ENCODE peak calls at places on chromosomes 3 and 15, in six cellular contexts. T is GM23338, R is SK-N-SH, F is adipocyte, Y is body of pancreas, M is SJSA1. I is an unnamed sample.
A peak's percentile ranks its signal among the peaks of the same experiment; 100 is the strongest.

GRCh38 chr15:57418640-57419039 is 42.3 kb downstream of the CGNL1 start:
- DNase-seq in R (no peak), M (no peak), T (no peak), F (no peak), Y (no peak), I (no peak)

GRCh38 chr3:39385456-39386098 is 2.4 kb downstream of the SLC25A38 start:
- DNase-seq in T (no peak), Y (no peak), R (no peak), F (no peak), M (no peak), I (no peak)

GRCh38 chr15:70234256-70234965 is 136.7 kb upstream of the TLE3 start:
- DNase-seq in F (peak; percentile 76), T (no peak), M (peak; percentile 27), R (no peak), Y (no peak), I (no peak)

GRCh38 chr3:187802928-187803259 is 57.6 kb upstream of the BCL6 start:
- DNase-seq in R (no peak), F (no peak), T (no peak), M (no peak), Y (no peak), I (no peak)

GRCh38 chr15:90165659-90166489 is 35.3 kb upstream of the SEMA4B start:
- DNase-seq in T (no peak), F (peak; percentile 93), Y (peak; percentile 94), M (peak; percentile 93), R (peak; percentile 42), I (peak; percentile 71)

GRCh38 chr15:38843736-38844590 is 279.3 kb upstream of the RASGRP1 start:
- DNase-seq in T (no peak), M (peak; percentile 69), F (peak; percentile 62), Y (no peak), R (no peak), I (no peak)

GRCh38 chr3:146972726-146973125 is 367.6 kb upstream of the PLSCR5 start:
- DNase-seq in Y (no peak), R (no peak), M (peak; percentile 82), T (no peak), F (peak; percentile 65), I (no peak)

GRCh38 chr3:168847293-168847883 is 751.7 kb upstream of the GOLIM4 start:
- DNase-seq in Y (no peak), F (peak; percentile 83), T (peak; percentile 78), M (peak; percentile 8), R (peak; percentile 25), I (no peak)

GRCh38 chr3:165895919-165896318 is 58.7 kb upstream of the BCHE start:
- DNase-seq in R (peak; percentile 10), T (peak; percentile 97), M (no peak), F (no peak), Y (no peak), I (no peak)

GRCh38 chr3:13282528-13282985 is 137.6 kb downstream of the NUP210 start:
- DNase-seq in Y (no peak), F (no peak), T (peak; percentile 64), M (no peak), R (peak; percentile 84), I (no peak)

GRCh38 chr3:146554168-146554760 is 9.9 kb upstream of the PLSCR1 start:
- DNase-seq in R (no peak), M (no peak), Y (no peak), F (peak; percentile 49), T (no peak), I (no peak)

GRCh38 chr15:70447927-70448698 is 315.2 kb downstream of the UACA start:
- DNase-seq in Y (no peak), F (no peak), T (peak; percentile 38), R (peak; percentile 57), M (no peak), I (no peak)

GRCh38 chr15:77819841-77820728 is 187.4 kb upstream of the LINGO1 start:
- DNase-seq in R (peak; percentile 81), M (no peak), Y (no peak), T (peak; percentile 76), F (peak; percentile 48), I (no peak)

GRCh38 chr15:57196865-57197264 is 179.4 kb upstream of the CGNL1 start:
- DNase-seq in F (peak; percentile 30), R (no peak), Y (no peak), M (no peak), T (no peak), I (no peak)

GRCh38 chr15:78509726-78510312 is 2.4 kb downstream of the HYKK start:
- DNase-seq in R (no peak), T (peak; percentile 9), Y (no peak), M (no peak), F (no peak), I (no peak)

GRCh38 chr15:83044156-83044555 is 22.9 kb downstream of the BTBD1 start:
- DNase-seq in R (no peak), T (no peak), Y (no peak), M (no peak), F (no peak), I (no peak)

GRCh38 chr3:173045770-173046382 is 95.2 kb downstream of the SPATA16 start:
- DNase-seq in F (peak; percentile 56), T (no peak), Y (no peak), M (peak; percentile 2), R (no peak), I (no peak)

GRCh38 chr3:42179110-42179725 is 86.8 kb downstream of the CCK start:
- DNase-seq in T (peak; percentile 70), R (no peak), Y (no peak), M (peak; percentile 70), F (peak; percentile 92), I (peak; percentile 8)

GRCh38 chr15:46591462-46591861 is 956.6 kb downstream of the SQOR start:
- DNase-seq in T (no peak), Y (no peak), R (no peak), F (no peak), M (no peak), I (no peak)

GRCh38 chr3:133851266-133851906 is 44.3 kb downstream of the RAB6B start:
- DNase-seq in R (no peak), F (no peak), Y (no peak), M (no peak), T (no peak), I (no peak)

GRCh38 chr15:41789662-41790061 is 15.4 kb downstream of the MAPKBP1 start:
- DNase-seq in Y (no peak), R (no peak), M (no peak), F (no peak), T (no peak), I (no peak)

GRCh38 chr3:148911173-148911572 is 46.1 kb downstream of the CPA3 start:
- DNase-seq in R (no peak), T (peak; percentile 25), Y (no peak), F (no peak), M (no peak), I (no peak)

GRCh38 chr3:12194209-12194608 is 35.5 kb upstream of the TIMP4 start:
- DNase-seq in Y (no peak), R (no peak), M (peak; percentile 34), T (no peak), F (peak; percentile 90), I (no peak)

GRCh38 chr3:12196684-12197083 is 38.0 kb upstream of the TIMP4 start:
- DNase-seq in R (no peak), T (no peak), Y (no peak), F (no peak), M (no peak), I (no peak)

GRCh38 chr3:12193485-12194165 is 34.9 kb upstream of the TIMP4 start:
- DNase-seq in F (peak; percentile 96), R (no peak), Y (no peak), T (no peak), M (peak; percentile 92), I (no peak)

GRCh38 chr3:12194669-12195161 is 36.0 kb upstream of the TIMP4 start:
- DNase-seq in Y (no peak), R (no peak), T (peak; percentile 46), M (no peak), F (peak; percentile 60), I (no peak)

DNA sequence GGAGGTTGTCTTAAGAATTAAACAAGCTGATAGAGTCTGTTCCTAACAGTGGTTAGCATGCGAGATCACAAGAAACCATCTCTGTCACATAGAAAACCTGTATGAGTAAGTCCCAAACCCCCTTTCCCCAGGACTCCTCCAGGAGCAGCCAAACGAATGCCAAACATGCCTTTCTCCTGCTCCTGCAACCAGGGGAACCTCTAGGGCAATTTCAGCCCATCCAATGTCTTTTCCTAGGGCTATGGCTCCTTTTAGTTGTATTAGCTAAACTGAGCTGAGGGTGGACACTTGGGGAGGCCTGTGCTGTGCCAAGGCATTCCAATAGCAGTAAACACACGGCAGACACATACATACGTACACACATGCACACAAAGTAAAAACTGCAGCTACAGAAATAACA is 36.5 kb upstream of the TIMP4 start:
- DNase-seq in T (peak; percentile 45), F (peak; percentile 25), R (no peak), M (no peak), Y (no peak), I (no peak)
- H3K4me1 ChIP-seq in T (no peaks in the 10 kb centered on the region), F (peaks cover 38% of the 10 kb centered on the region), R (peaks cover 24% of the 10 kb centered on the region), M (peaks cover 35% of the 10 kb centered on the region), Y (no peaks in the 10 kb centered on the region), I (peaks cover 46% of the 10 kb centered on the region)

DNA sequence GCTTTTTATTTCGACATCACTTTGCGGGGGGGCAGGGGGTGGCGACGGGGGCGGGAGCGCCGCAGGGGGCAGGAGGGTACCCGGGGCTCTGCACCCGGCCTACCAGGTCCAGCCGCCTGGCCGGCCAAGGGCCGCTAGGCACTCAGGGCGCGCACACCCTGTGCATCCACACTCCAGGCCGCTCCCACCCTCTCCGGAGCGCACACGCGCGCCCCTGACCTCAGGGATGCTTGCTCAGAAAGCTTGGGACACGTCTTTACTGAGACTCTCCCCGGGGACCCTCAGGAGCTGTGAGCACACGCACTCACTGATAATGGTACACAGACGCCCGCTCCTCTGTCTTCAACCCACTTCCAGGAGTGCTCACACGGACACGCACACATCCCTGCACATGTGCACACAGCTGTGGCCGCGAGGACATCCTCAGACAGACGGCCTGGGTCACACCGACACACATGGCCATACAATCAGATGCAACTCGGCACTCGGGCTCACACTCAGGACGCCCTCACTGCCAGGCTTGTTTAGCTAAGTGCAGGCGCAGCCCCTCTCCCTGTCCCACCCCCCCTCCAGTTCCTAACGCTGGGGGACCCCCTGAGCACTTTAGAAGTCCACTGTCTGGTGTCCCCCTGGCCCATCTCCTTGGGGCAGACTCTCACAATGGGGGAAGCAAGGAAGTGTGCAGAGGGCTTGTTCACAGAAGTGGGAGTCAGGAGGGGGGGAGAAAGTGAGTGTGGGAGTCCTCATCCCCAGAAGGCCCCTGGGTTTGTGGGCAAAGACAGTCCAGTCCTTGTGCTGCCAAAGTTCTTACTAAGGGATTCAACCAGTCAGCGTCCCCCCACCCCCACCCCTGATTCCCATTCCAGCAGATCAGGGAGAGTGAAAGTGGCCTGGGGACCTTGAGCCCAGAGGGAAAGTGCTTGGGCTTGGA is 485 bp upstream of the GATA2 start:
- DNase-seq in F (no peak), Y (peak; percentile 13), T (no peak), M (no peak), R (peak; percentile 92), I (no peak)
- H3K27me3 ChIP-seq in F (peaks cover 79% of the 10 kb centered on the region), Y (peaks cover 4% of the 10 kb centered on the region), T (peaks cover 98% of the 10 kb centered on the region), M (no peaks in the 10 kb centered on the region), R (peaks cover 23% of the 10 kb centered on the region), I (peaks cover 58% of the 10 kb centered on the region)

DNA sequence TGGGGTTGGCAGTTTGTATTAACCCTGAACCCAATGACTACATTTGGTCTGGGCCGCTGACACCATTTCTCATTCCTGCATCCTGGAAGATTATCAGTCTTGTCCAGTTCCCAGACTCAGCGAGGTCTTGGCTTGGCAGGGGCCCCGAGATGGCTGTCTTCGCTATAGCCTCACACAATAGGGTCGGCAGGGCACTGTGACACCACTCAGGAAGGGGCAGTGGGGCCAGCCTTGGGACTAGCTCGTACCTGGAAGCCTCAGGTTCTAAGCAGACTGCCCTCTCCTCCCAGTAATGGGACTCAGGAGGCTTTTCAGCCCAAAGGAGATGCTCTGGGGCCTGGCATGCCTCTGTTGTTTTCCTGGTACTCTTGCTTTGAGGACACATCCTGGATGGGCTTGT is 9.1 kb downstream of the TEX264 start:
- DNase-seq in R (no peak), M (no peak), Y (no peak), F (no peak), T (no peak), I (no peak)
- H3K4me1 ChIP-seq in R (peaks cover 4% of the 10 kb centered on the region), M (no peaks in the 10 kb centered on the region), Y (no peaks in the 10 kb centered on the region), F (peaks cover 15% of the 10 kb centered on the region), T (no peaks in the 10 kb centered on the region), I (peaks cover 3% of the 10 kb centered on the region)

GRCh38 chr15:98676586-98677270 is 28.4 kb downstream of the IGF1R start:
- DNase-seq in Y (no peak), R (no peak), M (no peak), F (no peak), T (no peak), I (no peak)
- H3K27me3 ChIP-seq in Y (no peaks in the 10 kb centered on the region), R (no peaks in the 10 kb centered on the region), M (no peaks in the 10 kb centered on the region), F (no peaks in the 10 kb centered on the region), T (no peaks in the 10 kb centered on the region), I (no peaks in the 10 kb centered on the region)